ENCODE peak calls at places on chromosomes 5 and 9, in eight cellular contexts. One of them, this sample, is unnamed.
A peak's percentile ranks its signal among the peaks of the same experiment; 100 is the strongest.

GRCh38 chr5:55551904-55552303 is 17.1 kb upstream of the PLPP1 start:
- DNase-seq in left lung: no peak
- DNase-seq in left colon: no peak
- DNase-seq in stimulated activated CD4-positive, alpha-beta T cell treated with anti-CD3 and anti-CD28 coated beads, TNF-alpha, amount 100 ng/mL, for 4 hours: no peak
- DNase-seq in ACHN: no peak
- DNase-seq in sigmoid colon: no peak
- DNase-seq in right atrium auricular region: no peak
- DNase-seq in NCI-H1436: no peak
- DNase-seq in this sample: no peak

GRCh38 chr5:148384389-148384756 is 615 bp downstream of the FBXO38 start:
- DNase-seq in left lung: no peak
- DNase-seq in left colon: no peak
- DNase-seq in stimulated activated CD4-positive, alpha-beta T cell treated with anti-CD3 and anti-CD28 coated beads, TNF-alpha, amount 100 ng/mL, for 4 hours: no peak
- DNase-seq in ACHN: peak; percentile 19
- DNase-seq in sigmoid colon: no peak
- DNase-seq in right atrium auricular region: no peak
- DNase-seq in NCI-H1436: no peak
- DNase-seq in this sample: no peak

GRCh38 chr5:864492-865167 is 13.8 kb upstream of the ZDHHC11 start:
- DNase-seq in left lung: peak; percentile 58
- DNase-seq in left colon: no peak
- DNase-seq in stimulated activated CD4-positive, alpha-beta T cell treated with anti-CD3 and anti-CD28 coated beads, TNF-alpha, amount 100 ng/mL, for 4 hours: no peak
- DNase-seq in ACHN: no peak
- DNase-seq in sigmoid colon: no peak
- DNase-seq in right atrium auricular region: no peak
- DNase-seq in NCI-H1436: no peak
- DNase-seq in this sample: no peak

GRCh38 chr9:91187965-91188344 is 173.8 kb downstream of the AUH start:
- DNase-seq in left lung: no peak
- DNase-seq in left colon: no peak
- DNase-seq in stimulated activated CD4-positive, alpha-beta T cell treated with anti-CD3 and anti-CD28 coated beads, TNF-alpha, amount 100 ng/mL, for 4 hours: no peak
- DNase-seq in ACHN: no peak
- DNase-seq in sigmoid colon: peak; percentile 84
- DNase-seq in right atrium auricular region: peak; percentile 57
- DNase-seq in NCI-H1436: no peak
- DNase-seq in this sample: no peak

GRCh38 chr5:78632467-78632866 is 16.1 kb downstream of the LHFPL2 start:
- DNase-seq in left lung: no peak
- DNase-seq in left colon: no peak
- DNase-seq in stimulated activated CD4-positive, alpha-beta T cell treated with anti-CD3 and anti-CD28 coated beads, TNF-alpha, amount 100 ng/mL, for 4 hours: no peak
- DNase-seq in ACHN: no peak
- DNase-seq in sigmoid colon: no peak
- DNase-seq in right atrium auricular region: no peak
- DNase-seq in NCI-H1436: no peak
- DNase-seq in this sample: no peak

GRCh38 chr5:58183078-58183885 is 276.6 kb downstream of the PLK2 start:
- DNase-seq in left lung: no peak
- DNase-seq in left colon: no peak
- DNase-seq in stimulated activated CD4-positive, alpha-beta T cell treated with anti-CD3 and anti-CD28 coated beads, TNF-alpha, amount 100 ng/mL, for 4 hours: no peak
- DNase-seq in ACHN: no peak
- DNase-seq in sigmoid colon: no peak
- DNase-seq in right atrium auricular region: no peak
- DNase-seq in NCI-H1436: no peak
- DNase-seq in this sample: no peak

GRCh38 chr5:172223901-172224873 is 30.2 kb downstream of the EFCAB9 start:
- DNase-seq in left lung: no peak
- DNase-seq in left colon: no peak
- DNase-seq in stimulated activated CD4-positive, alpha-beta T cell treated with anti-CD3 and anti-CD28 coated beads, TNF-alpha, amount 100 ng/mL, for 4 hours: peak; percentile 23
- DNase-seq in ACHN: no peak
- DNase-seq in sigmoid colon: no peak
- DNase-seq in right atrium auricular region: no peak
- DNase-seq in NCI-H1436: no peak
- DNase-seq in this sample: no peak

GRCh38 chr5:8740595-8740994 is 805.3 kb downstream of the SEMA5A start:
- DNase-seq in left lung: peak; percentile 55
- DNase-seq in left colon: no peak
- DNase-seq in stimulated activated CD4-positive, alpha-beta T cell treated with anti-CD3 and anti-CD28 coated beads, TNF-alpha, amount 100 ng/mL, for 4 hours: no peak
- DNase-seq in ACHN: no peak
- DNase-seq in sigmoid colon: no peak
- DNase-seq in right atrium auricular region: no peak
- DNase-seq in NCI-H1436: no peak
- DNase-seq in this sample: no peak

GRCh38 chr9:81097167-81097566 is 592.2 kb downstream of the TLE1 start:
- DNase-seq in left lung: no peak
- DNase-seq in left colon: no peak
- DNase-seq in stimulated activated CD4-positive, alpha-beta T cell treated with anti-CD3 and anti-CD28 coated beads, TNF-alpha, amount 100 ng/mL, for 4 hours: no peak
- DNase-seq in ACHN: no peak
- DNase-seq in sigmoid colon: no peak
- DNase-seq in right atrium auricular region: no peak
- DNase-seq in NCI-H1436: no peak
- DNase-seq in this sample: no peak

GRCh38 chr5:67182406-67182805 is 14.2 kb downstream of the CD180 start:
- DNase-seq in left lung: no peak
- DNase-seq in left colon: no peak
- DNase-seq in stimulated activated CD4-positive, alpha-beta T cell treated with anti-CD3 and anti-CD28 coated beads, TNF-alpha, amount 100 ng/mL, for 4 hours: no peak
- DNase-seq in ACHN: no peak
- DNase-seq in sigmoid colon: peak; percentile 81
- DNase-seq in right atrium auricular region: peak; percentile 81
- DNase-seq in NCI-H1436: no peak
- DNase-seq in this sample: no peak

GRCh38 chr9:89277454-89277853 is 33.5 kb upstream of the CKS2 start:
- DNase-seq in left lung: no peak
- DNase-seq in left colon: no peak
- DNase-seq in stimulated activated CD4-positive, alpha-beta T cell treated with anti-CD3 and anti-CD28 coated beads, TNF-alpha, amount 100 ng/mL, for 4 hours: no peak
- DNase-seq in ACHN: peak; percentile 29
- DNase-seq in sigmoid colon: no peak
- DNase-seq in right atrium auricular region: no peak
- DNase-seq in NCI-H1436: no peak
- DNase-seq in this sample: no peak

GRCh38 chr9:134189167-134189474 is 24.8 kb upstream of the RNU6ATAC start:
- DNase-seq in left lung: peak; percentile 67
- DNase-seq in left colon: no peak
- DNase-seq in stimulated activated CD4-positive, alpha-beta T cell treated with anti-CD3 and anti-CD28 coated beads, TNF-alpha, amount 100 ng/mL, for 4 hours: no peak
- DNase-seq in ACHN: no peak
- DNase-seq in sigmoid colon: peak; percentile 40
- DNase-seq in right atrium auricular region: no peak
- DNase-seq in NCI-H1436: no peak
- DNase-seq in this sample: no peak

GRCh38 chr9:112097712-112098688 is 77.1 kb downstream of the SUSD1 start:
- DNase-seq in left lung: no peak
- DNase-seq in left colon: peak; percentile 59
- DNase-seq in stimulated activated CD4-positive, alpha-beta T cell treated with anti-CD3 and anti-CD28 coated beads, TNF-alpha, amount 100 ng/mL, for 4 hours: no peak
- DNase-seq in ACHN: peak; percentile 59
- DNase-seq in sigmoid colon: no peak
- DNase-seq in right atrium auricular region: no peak
- DNase-seq in NCI-H1436: peak; percentile 70
- DNase-seq in this sample: no peak

GRCh38 chr5:58457040-58457439 is 2.8 kb downstream of the PLK2 start:
- DNase-seq in left lung: no peak
- DNase-seq in left colon: no peak
- DNase-seq in stimulated activated CD4-positive, alpha-beta T cell treated with anti-CD3 and anti-CD28 coated beads, TNF-alpha, amount 100 ng/mL, for 4 hours: no peak
- DNase-seq in ACHN: peak; percentile 48
- DNase-seq in sigmoid colon: no peak
- DNase-seq in right atrium auricular region: no peak
- DNase-seq in NCI-H1436: no peak
- DNase-seq in this sample: no peak

GRCh38 chr5:132472431-132472830 is 18.1 kb downstream of the IRF1 start:
- DNase-seq in left lung: no peak
- DNase-seq in left colon: no peak
- DNase-seq in stimulated activated CD4-positive, alpha-beta T cell treated with anti-CD3 and anti-CD28 coated beads, TNF-alpha, amount 100 ng/mL, for 4 hours: no peak
- DNase-seq in ACHN: no peak
- DNase-seq in sigmoid colon: peak; percentile 39
- DNase-seq in right atrium auricular region: no peak
- DNase-seq in NCI-H1436: no peak
- DNase-seq in this sample: peak; percentile 26

GRCh38 chr5:96978812-96979449 is 43.1 kb downstream of the LNPEP start:
- DNase-seq in left lung: peak; percentile 27
- DNase-seq in left colon: no peak
- DNase-seq in stimulated activated CD4-positive, alpha-beta T cell treated with anti-CD3 and anti-CD28 coated beads, TNF-alpha, amount 100 ng/mL, for 4 hours: no peak
- DNase-seq in ACHN: no peak
- DNase-seq in sigmoid colon: no peak
- DNase-seq in right atrium auricular region: no peak
- DNase-seq in NCI-H1436: no peak
- DNase-seq in this sample: no peak

GRCh38 chr5:51382759-51383493 is at the start of gene ISL1:
- DNase-seq in left lung: peak; percentile 79
- DNase-seq in left colon: peak; percentile 75
- DNase-seq in stimulated activated CD4-positive, alpha-beta T cell treated with anti-CD3 and anti-CD28 coated beads, TNF-alpha, amount 100 ng/mL, for 4 hours: no peak
- DNase-seq in ACHN: no peak
- DNase-seq in sigmoid colon: peak; percentile 90
- DNase-seq in right atrium auricular region: no peak
- DNase-seq in NCI-H1436: peak; percentile 94
- DNase-seq in this sample: peak; percentile 94

GRCh38 chr5:178434851-178435250 is 155.3 kb downstream of the COL23A1 start:
- DNase-seq in left lung: no peak
- DNase-seq in left colon: no peak
- DNase-seq in stimulated activated CD4-positive, alpha-beta T cell treated with anti-CD3 and anti-CD28 coated beads, TNF-alpha, amount 100 ng/mL, for 4 hours: no peak
- DNase-seq in ACHN: no peak
- DNase-seq in sigmoid colon: peak; percentile 64
- DNase-seq in right atrium auricular region: peak; percentile 58
- DNase-seq in NCI-H1436: no peak
- DNase-seq in this sample: no peak

GRCh38 chr9:116516456-116516855 is 170.6 kb upstream of the TRIM32 start:
- DNase-seq in left lung: no peak
- DNase-seq in left colon: no peak
- DNase-seq in stimulated activated CD4-positive, alpha-beta T cell treated with anti-CD3 and anti-CD28 coated beads, TNF-alpha, amount 100 ng/mL, for 4 hours: no peak
- DNase-seq in ACHN: no peak
- DNase-seq in sigmoid colon: no peak
- DNase-seq in right atrium auricular region: no peak
- DNase-seq in NCI-H1436: no peak
- DNase-seq in this sample: no peak

GRCh38 chr5:40904205-40904993 is 4.9 kb upstream of the C7 start:
- DNase-seq in left lung: no peak
- DNase-seq in left colon: peak; percentile 61
- DNase-seq in stimulated activated CD4-positive, alpha-beta T cell treated with anti-CD3 and anti-CD28 coated beads, TNF-alpha, amount 100 ng/mL, for 4 hours: no peak
- DNase-seq in ACHN: peak; percentile 55
- DNase-seq in sigmoid colon: peak; percentile 75
- DNase-seq in right atrium auricular region: peak; percentile 73
- DNase-seq in NCI-H1436: peak; percentile 23
- DNase-seq in this sample: no peak

GRCh38 chr9:101235105-101235866 is 149.5 kb downstream of the BAAT start:
- DNase-seq in left lung: no peak
- DNase-seq in left colon: no peak
- DNase-seq in stimulated activated CD4-positive, alpha-beta T cell treated with anti-CD3 and anti-CD28 coated beads, TNF-alpha, amount 100 ng/mL, for 4 hours: no peak
- DNase-seq in ACHN: peak; percentile 39
- DNase-seq in sigmoid colon: no peak
- DNase-seq in right atrium auricular region: no peak
- DNase-seq in NCI-H1436: peak; percentile 15
- DNase-seq in this sample: no peak